ENCODE peak calls at places on chromosomes 13 and 19, in six cellular contexts. U, N, Z, W, E and M are unnamed samples.

GRCh38 chr19:13613447-13613846 is 107.2 kb upstream of the CACNA1A start:
- DNase-seq in U (no peak), N (peak), Z (no peak), W (no peak), E (no peak), M (no peak)

GRCh38 chr13:51731759-51732158 is 72.2 kb downstream of the DHRS12 start:
- DNase-seq in U (peak), N (peak), Z (no peak), W (no peak), E (no peak), M (no peak)

GRCh38 chr13:104987621-104988020 is 1547.8 kb downstream of the EFNB2 start:
- DNase-seq in U (no peak), N (no peak), Z (no peak), W (no peak), E (no peak), M (no peak)

GRCh38 chr13:110371550-110372465 is 64.7 kb downstream of the COL4A2 start:
- DNase-seq in U (peak), N (peak), Z (no peak), W (no peak), E (no peak), M (no peak)

GRCh38 chr13:29594710-29595379 is 643 bp downstream of the SLC7A1 start:
- DNase-seq in U (peak), N (peak), Z (peak), W (peak), E (peak), M (no peak)

GRCh38 chr19:23698711-23699520 is 11.9 kb upstream of the ZNF675 start:
- DNase-seq in U (no peak), N (peak), Z (no peak), W (no peak), E (no peak), M (no peak)

GRCh38 chr13:46339035-46339666 is 47.9 kb downstream of the RUBCNL start:
- DNase-seq in U (peak), N (no peak), Z (peak), W (no peak), E (no peak), M (peak)

GRCh38 chr13:48233097-48233885 is at the start of gene ITM2B:
- DNase-seq in U (peak), N (peak), Z (peak), W (peak), E (peak), M (peak)

GRCh38 chr13:38662362-38662761 is 24.5 kb upstream of the FREM2 start:
- DNase-seq in U (peak), N (no peak), Z (no peak), W (no peak), E (no peak), M (no peak)

GRCh38 chr13:38348890-38349289 is 761 bp upstream of the UFM1 start:
- DNase-seq in U (peak), N (peak), Z (no peak), W (no peak), E (no peak), M (no peak)

GRCh38 chr19:8086849-8087248 is 34.3 kb downstream of the CCL25 start:
- DNase-seq in U (no peak), N (peak), Z (no peak), W (no peak), E (no peak), M (no peak)

GRCh38 chr19:30428281-30428680 is 56.1 kb downstream of the ZNF536 start:
- DNase-seq in U (no peak), N (no peak), Z (no peak), W (no peak), E (no peak), M (no peak)

GRCh38 chr13:98847780-98848179 is 95.3 kb upstream of the SLC15A1 start:
- DNase-seq in U (peak), N (no peak), Z (no peak), W (no peak), E (no peak), M (peak)

GRCh38 chr13:73090116-73090811 is 31.5 kb downstream of the KLF5 start:
- DNase-seq in U (peak), N (peak), Z (no peak), W (no peak), E (no peak), M (no peak)

GRCh38 chr19:22545751-22546150 is 88.4 kb upstream of the ZNF492 start:
- DNase-seq in U (peak), N (peak), Z (peak), W (no peak), E (peak), M (peak)

GRCh38 chr19:31378404-31378803 is 29.2 kb upstream of the TSHZ3 start:
- DNase-seq in U (peak), N (no peak), Z (no peak), W (no peak), E (no peak), M (no peak)

GRCh38 chr19:43700368-43701015 is 15.4 kb upstream of the IRGC start:
- DNase-seq in U (peak), N (no peak), Z (no peak), W (no peak), E (peak), M (no peak)

GRCh38 chr13:37602743-37603381 is 4.3 kb upstream of the POSTN start:
- DNase-seq in U (peak), N (peak), Z (no peak), W (no peak), E (no peak), M (no peak)

GRCh38 chr13:41054919-41055619 is 6.2 kb upstream of the WBP4 start:
- DNase-seq in U (no peak), N (peak), Z (no peak), W (no peak), E (no peak), M (peak)